ENCODE peak calls at places on chromosomes 4 and X, in nine cellular contexts. M, R, L, A, O, S, Z, E and W are unnamed samples.

GRCh38 chr4:101019941-101020401 is 327.4 kb downstream of the PPP3CA start:
- DNase-seq in O (no peak), Z (peak), S (no peak), M (no peak), A (peak), R (no peak), E (peak), L (peak), W (peak)

GRCh38 chr4:173135241-173135847 is 33.3 kb upstream of the GALNT7 start:
- DNase-seq in M (no peak), A (no peak), E (no peak), Z (no peak), O (no peak), R (peak), L (no peak), S (no peak), W (no peak)

GRCh38 chrX:47607091-47607490 is 12.6 kb downstream of the SYN1 start:
- DNase-seq in A (no peak), M (no peak), S (no peak), O (no peak), L (no peak), Z (no peak), E (no peak), R (no peak), W (no peak)

GRCh38 chrX:51487960-51488267 is 8.5 kb downstream of the NUDT11 start:
- DNase-seq in A (no peak), L (no peak), R (peak), M (no peak), S (no peak), Z (no peak), E (no peak), O (no peak), W (no peak)

GRCh38 chr4:34422472-34422871 is 1821.8 kb downstream of the ARAP2 start:
- DNase-seq in S (no peak), M (no peak), E (no peak), R (peak), O (peak), A (peak), L (no peak), Z (peak), W (peak)

GRCh38 chr4:7124643-7125442 is 57.0 kb upstream of the GRPEL1 start:
- DNase-seq in Z (peak), A (peak), M (no peak), O (no peak), L (no peak), R (peak), S (peak), E (no peak), W (peak)

GRCh38 chrX:33840176-33840575 is 291.9 kb downstream of the FAM47A start:
- DNase-seq in R (no peak), O (peak), M (no peak), A (no peak), Z (peak), E (no peak), S (no peak), L (no peak), W (no peak)

GRCh38 chrX:3576886-3577516 is 136.4 kb downstream of the PRKX start:
- DNase-seq in R (peak), L (no peak), E (no peak), Z (no peak), S (no peak), O (no peak), M (no peak), A (no peak), W (no peak)

GRCh38 chr4:141686146-141686775 is 49.9 kb downstream of the IL15 start:
- DNase-seq in S (no peak), O (no peak), M (no peak), R (peak), L (peak), Z (no peak), E (no peak), A (peak), W (no peak)

GRCh38 chr4:74039065-74039763 is 725 bp upstream of the CXCL3 start:
- DNase-seq in A (peak), M (peak), Z (no peak), L (no peak), E (no peak), R (peak), O (no peak), S (no peak), W (no peak)

GRCh38 chr4:4427886-4428285 is 41.0 kb downstream of the NSG1 start:
- DNase-seq in E (no peak), M (no peak), A (no peak), R (no peak), L (no peak), S (no peak), Z (no peak), O (no peak), W (no peak)

GRCh38 chrX:49029876-49030275 is 13.3 kb downstream of the TFE3 start:
- DNase-seq in S (no peak), O (no peak), M (no peak), Z (peak), A (peak), E (no peak), R (no peak), L (peak), W (peak)

GRCh38 chr4:93832097-93832496 is 3.5 kb downstream of the ATOH1 start:
- DNase-seq in E (peak), M (no peak), L (no peak), Z (no peak), R (no peak), A (no peak), O (peak), S (no peak), W (peak)

GRCh38 chr4:83252782-83253405 is 31.7 kb downstream of the COQ2 start:
- DNase-seq in S (peak), E (peak), A (peak), L (peak), R (peak), M (peak), Z (peak), O (peak), W (peak)

GRCh38 chr4:8645753-8646124 is 53.2 kb downstream of the CPZ start:
- DNase-seq in O (no peak), S (no peak), Z (no peak), L (no peak), A (no peak), M (no peak), R (no peak), E (no peak), W (no peak)

GRCh38 chr4:39808231-39808749 is 110.4 kb downstream of the UBE2K start:
- DNase-seq in E (no peak), A (no peak), R (no peak), Z (no peak), L (no peak), M (no peak), S (peak), O (no peak), W (no peak)

GRCh38 chr4:58144721-58145120 is 1034.5 kb upstream of the IGFBP7 start:
- DNase-seq in O (no peak), A (no peak), S (no peak), L (no peak), Z (no peak), R (no peak), M (no peak), E (no peak), W (no peak)

GRCh38 chrX:40260123-40260751 is 162.5 kb upstream of the BCOR start:
- DNase-seq in M (no peak), R (peak), S (no peak), Z (no peak), O (no peak), A (no peak), E (no peak), L (no peak), W (no peak)

GRCh38 chr4:23972805-23973204 is 83.0 kb upstream of the PPARGC1A start:
- DNase-seq in R (no peak), S (no peak), O (no peak), M (no peak), E (peak), L (no peak), Z (no peak), A (no peak), W (no peak)

GRCh38 chrX:68980906-68981616 is 152.2 kb downstream of the EFNB1 start:
- DNase-seq in M (no peak), R (no peak), S (no peak), A (no peak), L (no peak), E (no peak), O (no peak), Z (no peak), W (no peak)

GRCh38 chr4:38803833-38804653 is 548 bp downstream of the TLR1 start:
- DNase-seq in M (no peak), O (no peak), A (peak), L (no peak), E (peak), Z (no peak), S (peak), R (no peak), W (no peak)

GRCh38 chrX:139738581-139738980 is 30.6 kb upstream of the MCF2 start:
- DNase-seq in E (peak), M (no peak), L (no peak), R (peak), O (no peak), Z (no peak), S (no peak), A (peak), W (no peak)

GRCh38 chrX:15576019-15576418 is 24.7 kb downstream of the ACE2 start:
- DNase-seq in A (peak), E (no peak), R (no peak), M (no peak), O (peak), L (no peak), Z (peak), S (no peak), W (no peak)

GRCh38 chr4:138438608-138439007 is 196.5 kb upstream of the SLC7A11 start:
- DNase-seq in A (no peak), L (no peak), E (no peak), R (no peak), Z (no peak), M (no peak), O (no peak), S (no peak), W (no peak)

GRCh38 chrX:136065044-136065671 is 79.9 kb downstream of the SLC9A6 start:
- DNase-seq in S (no peak), O (no peak), L (no peak), M (no peak), E (no peak), R (peak), A (peak), Z (no peak), W (no peak)

GRCh38 chr4:37767546-37767945 is 58.9 kb upstream of the PGM2 start:
- DNase-seq in M (no peak), R (peak), A (no peak), O (no peak), S (no peak), L (no peak), E (no peak), Z (peak), W (no peak)

GRCh38 chrX:42119076-42119475 is 195.7 kb upstream of the CASK start:
- DNase-seq in O (no peak), Z (peak), R (peak), L (peak), S (no peak), E (no peak), M (no peak), A (peak), W (no peak)

GRCh38 chr4:54661156-54661555 is 3.4 kb downstream of the KIT start:
- DNase-seq in L (no peak), R (peak), M (no peak), E (no peak), O (no peak), S (no peak), Z (no peak), A (peak), W (no peak)

GRCh38 chr4:11487876-11488545 is 59.3 kb upstream of the HS3ST1 start:
- DNase-seq in S (no peak), A (peak), L (no peak), O (no peak), M (no peak), R (no peak), E (no peak), Z (peak), W (no peak)

GRCh38 chr4:19831644-19832285 is 419.9 kb upstream of the SLIT2 start:
- DNase-seq in A (peak), Z (no peak), S (no peak), M (no peak), O (no peak), E (no peak), R (peak), L (no peak), W (no peak)

GRCh38 chrX:76555816-76556215 is 128.3 kb downstream of the MAGEE1 start:
- DNase-seq in L (peak), O (peak), A (peak), M (peak), S (peak), Z (peak), R (peak), E (peak), W (peak)

GRCh38 chr4:126727461-126727860 is 905.3 kb upstream of the INTU start:
- DNase-seq in R (peak), A (no peak), O (no peak), E (no peak), Z (no peak), S (no peak), L (no peak), M (no peak), W (no peak)

GRCh38 chrX:143635915-143636314 is at the start of gene SLITRK4:
- DNase-seq in Z (peak), R (no peak), A (peak), E (no peak), S (no peak), O (peak), M (no peak), L (no peak), W (peak)

GRCh38 chrX:107628662-107629532 is 587 bp downstream of the PRPS1 start:
- DNase-seq in R (peak), M (peak), O (peak), S (peak), L (no peak), A (peak), Z (peak), E (peak), W (peak)

GRCh38 chrX:65536291-65536690 is 1.7 kb upstream of the LAS1L start:
- DNase-seq in E (no peak), M (no peak), O (no peak), L (no peak), Z (no peak), R (no peak), A (peak), S (no peak), W (no peak)

GRCh38 chrX:71867680-71868079 is 43.0 kb upstream of the NHSL2 start:
- DNase-seq in R (no peak), M (no peak), E (no peak), L (no peak), A (no peak), S (no peak), O (no peak), Z (no peak), W (no peak)
- TF ChIP-seq EZH2phosphoT487 in R (no peak), M (no peak), E (no peak), L (no peak), A (no peak), S (no peak), O (no peak), Z (no peak), W (no peak)

DNA sequence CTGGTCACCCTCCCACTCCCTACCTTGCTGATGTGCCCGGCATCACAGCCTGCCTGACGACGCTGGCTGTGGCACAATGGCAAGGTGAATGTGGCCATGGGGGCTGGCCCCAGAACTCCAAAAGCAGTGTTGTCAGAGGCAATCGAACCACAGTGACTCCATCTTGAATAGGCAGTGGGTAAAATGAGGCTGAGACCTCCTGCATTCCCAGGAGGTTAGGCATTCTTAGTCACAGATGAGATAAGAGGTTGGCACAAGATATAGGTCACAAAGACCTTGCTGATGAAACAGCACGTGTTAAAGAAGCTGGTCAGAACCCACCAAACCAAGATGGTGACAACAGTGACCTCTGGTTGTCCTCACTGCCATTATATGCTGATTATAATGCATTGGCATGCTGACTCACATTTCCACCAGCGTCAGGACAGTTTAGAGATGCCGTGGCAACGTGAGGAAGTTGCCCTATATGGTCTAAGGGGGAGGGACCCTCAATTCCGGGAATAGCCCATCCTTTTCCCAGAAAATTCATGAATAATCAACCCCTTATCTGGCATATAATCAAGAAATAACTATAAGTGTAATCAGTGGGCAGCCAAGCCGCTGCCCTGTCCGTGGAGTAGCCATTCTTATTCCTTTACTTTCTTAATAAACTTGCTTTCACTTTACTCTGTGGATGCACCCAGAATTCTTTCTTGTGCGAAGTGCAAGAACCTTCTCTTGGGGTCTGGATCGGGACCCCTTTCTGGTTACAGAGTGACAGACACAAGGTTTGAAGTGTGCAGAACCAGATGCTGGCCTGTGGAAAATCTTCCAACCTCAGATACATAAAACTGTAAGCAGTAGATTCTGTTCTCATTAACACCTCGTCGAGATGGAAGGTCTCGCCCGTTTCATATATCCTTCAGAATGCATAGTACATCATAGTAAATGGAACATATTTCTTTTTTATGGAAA is 26.8 kb upstream of the CLDN24 start:
- DNase-seq in Z (no peak), S (no peak), A (peak), L (no peak), M (no peak), E (no peak), R (peak), O (no peak), W (no peak)
- TF ChIP-seq EZH2phosphoT487 in Z (no peak), S (no peak), A (no peak), L (no peak), M (no peak), E (no peak), R (no peak), O (no peak), W (no peak)

DNA sequence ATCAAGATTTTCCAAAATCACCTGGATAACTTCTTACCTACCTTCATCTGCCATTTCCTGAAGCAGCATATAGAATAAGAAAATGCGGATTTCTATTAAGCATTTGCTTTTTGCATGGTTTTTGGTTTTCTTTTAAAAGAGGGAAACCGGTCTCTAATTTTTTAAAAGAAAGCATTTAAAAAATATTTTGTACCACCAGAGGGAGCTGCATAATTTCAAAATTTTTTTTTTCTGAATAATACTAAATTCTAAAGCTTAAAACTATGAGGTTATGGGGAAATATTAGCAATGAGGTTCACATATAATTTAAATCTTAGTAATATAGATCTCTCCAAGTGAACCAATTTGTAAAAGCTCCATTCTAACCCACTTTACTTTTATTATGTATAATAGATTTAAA is 137.7 kb upstream of the TENT5D start:
- DNase-seq in Z (no peak), E (no peak), M (no peak), R (peak), O (no peak), L (no peak), S (no peak), A (peak), W (no peak)
- TF ChIP-seq EZH2phosphoT487 in Z (no peak), E (no peak), M (no peak), R (no peak), O (no peak), L (no peak), S (no peak), A (no peak), W (no peak)

GRCh38 chr4:169079942-169080827 is 70.1 kb upstream of the CBR4 start:
- DNase-seq in R (peak), A (peak), S (no peak), Z (peak), L (no peak), E (no peak), O (no peak), M (peak), W (no peak)

GRCh38 chr4:169085015-169085414 is 75.0 kb upstream of the CBR4 start:
- DNase-seq in L (no peak), A (no peak), S (no peak), E (no peak), Z (no peak), O (no peak), M (peak), R (no peak), W (no peak)

DNA sequence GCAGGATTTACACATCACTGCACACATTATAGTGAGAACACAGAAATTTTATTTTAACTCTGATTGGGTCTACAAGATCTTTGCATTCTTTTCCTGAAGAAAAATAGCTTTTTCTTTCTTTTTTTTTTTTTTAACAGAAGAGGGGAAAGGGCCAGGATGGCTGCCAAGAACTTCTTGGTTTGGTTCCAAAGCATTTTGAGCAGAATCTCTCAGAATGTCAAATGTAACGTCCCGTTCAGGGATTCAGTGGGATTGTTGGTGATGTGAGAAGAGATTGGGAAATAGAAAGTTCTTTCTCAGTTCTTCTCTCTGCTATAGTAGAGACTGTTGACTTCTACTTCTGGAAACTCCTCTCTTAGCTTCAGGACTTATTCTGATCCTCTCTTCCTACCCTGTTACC is 70.9 kb upstream of the CBR4 start:
- DNase-seq in R (no peak), E (no peak), L (no peak), M (no peak), A (peak), Z (peak), S (peak), O (no peak), W (no peak)
- TF ChIP-seq EZH2phosphoT487 in R (no peak), E (no peak), L (no peak), M (no peak), A (no peak), Z (no peak), S (no peak), O (no peak), W (no peak)

DNA sequence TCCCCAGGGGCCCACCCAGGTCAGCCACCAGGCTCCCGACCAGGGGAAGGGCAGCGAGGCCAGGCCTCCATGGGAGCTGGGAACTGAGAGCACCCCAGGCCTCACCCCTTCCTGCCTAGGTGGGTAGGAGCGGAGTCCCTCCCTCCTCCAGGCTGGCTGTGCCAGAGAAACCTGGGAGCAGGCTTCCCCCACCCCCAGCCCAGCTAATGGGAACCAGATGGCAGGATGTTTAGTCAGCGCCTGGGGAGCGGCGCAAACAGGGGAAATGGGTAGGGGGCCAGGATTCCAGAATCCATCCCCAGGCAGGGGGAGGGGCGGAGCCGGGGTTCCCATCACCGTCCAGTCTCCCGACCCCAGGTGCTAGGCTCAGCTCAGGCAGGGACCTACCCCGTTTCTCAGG is 6.7 kb upstream of the HAUS7 start:
- DNase-seq in R (peak), S (no peak), M (peak), O (no peak), L (no peak), A (no peak), Z (peak), E (no peak), W (peak)
- TF ChIP-seq EZH2phosphoT487 in R (no peak), S (no peak), M (no peak), O (no peak), L (no peak), A (no peak), Z (no peak), E (no peak), W (no peak)

GRCh38 chr4:108181704-108182103 is 13.0 kb upstream of the LEF1 start:
- DNase-seq in L (no peak), O (no peak), R (no peak), Z (no peak), A (no peak), M (no peak), S (peak), E (peak), W (no peak)
- TF ChIP-seq EZH2phosphoT487 in L (no peak), O (no peak), R (no peak), Z (no peak), A (no peak), M (no peak), S (no peak), E (no peak), W (no peak)